ENCODE peak calls at places on chromosomes 4 and X, in six cellular contexts. H is adrenal gland, E is PC-3, Q is breast epithelium, M is pancreas, Y is fibroblast of lung. N is an unnamed sample.

GRCh38 chr4:115101675-115102074 is 11.7 kb downstream of the NDST4 start:
- DNase-seq in H (no peak), E (no peak), Q (no peak), Y (no peak), M (no peak), N (no peak)

GRCh38 chr4:140044314-140044991 is 109.5 kb downstream of the MAML3 start:
- DNase-seq in M (no peak), E (no peak), Q (no peak), H (no peak), Y (no peak), N (no peak)

GRCh38 chr4:37246891-37247290 is 2.3 kb downstream of the NWD2 start:
- DNase-seq in Q (no peak), M (no peak), H (no peak), E (peak; percentile 20), Y (no peak), N (no peak)

GRCh38 chr4:54281060-54281781 is 52.1 kb downstream of the PDGFRA start:
- DNase-seq in M (peak; percentile 87), Y (peak; percentile 98), E (peak; percentile 90), Q (peak; percentile 56), H (peak; percentile 93), N (no peak)

GRCh38 chr4:78622253-78622979 is 70.8 kb downstream of the ANXA3 start:
- DNase-seq in M (no peak), Y (peak; percentile 81), Q (no peak), E (peak; percentile 14), H (no peak), N (no peak)

GRCh38 chrX:125505207-125505606 is 185.5 kb downstream of the TEX13C start:
- DNase-seq in M (no peak), H (no peak), E (peak; percentile 46), Q (no peak), Y (no peak), N (no peak)

GRCh38 chrX:140710710-140711109 is 1.2 kb downstream of the LINC00632 start:
- DNase-seq in Q (no peak), H (no peak), M (no peak), Y (peak; percentile 15), E (no peak), N (peak; percentile 67)

GRCh38 chr4:110970642-110971041 is 347.8 kb upstream of the PITX2 start:
- DNase-seq in H (peak; percentile 11), Y (peak; percentile 15), Q (no peak), E (peak; percentile 53), M (peak; percentile 15), N (peak; percentile 69)

GRCh38 chr4:26105815-26106699 is 192.0 kb downstream of the SMIM20 start:
- DNase-seq in Q (no peak), M (no peak), H (no peak), E (peak; percentile 65), Y (peak; percentile 72), N (no peak)

GRCh38 chrX:68807818-68808217 is 21.0 kb upstream of the EFNB1 start:
- DNase-seq in M (no peak), Q (no peak), E (peak; percentile 59), Y (no peak), H (no peak), N (no peak)

GRCh38 chrX:23952984-23953907 is 45.4 kb downstream of the CXorf58 start:
- DNase-seq in Y (no peak), M (no peak), Q (no peak), E (no peak), H (no peak), N (no peak)

GRCh38 chrX:77431227-77431626 is 16.0 kb upstream of the FGF16 start:
- DNase-seq in Q (no peak), H (no peak), M (no peak), Y (peak; percentile 61), E (no peak), N (no peak)

GRCh38 chr4:1205641-1206298 is 33.4 kb upstream of the SPON2 start:
- DNase-seq in M (peak; percentile 13), Y (no peak), Q (no peak), H (no peak), E (no peak), N (peak; percentile 10)

GRCh38 chr4:45701616-45702015 is 422.2 kb downstream of the GABRG1 start:
- DNase-seq in E (no peak), Y (no peak), M (no peak), H (no peak), Q (no peak), N (no peak)

GRCh38 chr4:6196324-6196723 is 4.0 kb downstream of the JAKMIP1 start:
- DNase-seq in M (no peak), E (no peak), Y (no peak), Q (no peak), H (no peak), N (no peak)

GRCh38 chr4:184402740-184403383 is 71.5 kb downstream of the IRF2 start:
- DNase-seq in H (no peak), E (no peak), Q (no peak), Y (no peak), M (no peak), N (no peak)

DNA sequence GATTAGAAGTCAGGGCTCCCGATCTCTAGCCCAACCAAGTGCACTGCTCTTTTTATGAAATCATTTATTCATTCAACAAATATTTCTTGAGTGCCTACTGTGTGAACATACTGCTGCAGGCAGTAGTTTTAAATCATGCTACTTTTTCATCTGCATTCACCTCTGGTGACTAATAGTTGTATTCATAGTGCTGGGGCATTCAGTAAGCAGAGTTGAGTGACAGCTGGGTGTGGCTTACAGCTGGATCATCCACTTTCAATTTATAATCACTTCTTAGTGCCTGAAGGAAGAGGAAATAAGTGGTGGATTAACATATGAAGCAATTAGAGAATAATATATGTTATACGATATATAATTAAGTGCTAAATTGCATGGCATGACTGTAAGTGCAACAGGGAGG is 94.0 kb upstream of the HPRT1 start:
- DNase-seq in Q (no peak), Y (no peak), E (peak; percentile 68), H (no peak), M (no peak), N (no peak)
- H3K4me1 ChIP-seq in Q (no peaks in the 10 kb centered on the region), Y (no peaks in the 10 kb centered on the region), E (peaks cover 7% of the 10 kb centered on the region), H (no peaks in the 10 kb centered on the region), M (no peaks in the 10 kb centered on the region), N (no peaks in the 10 kb centered on the region)

DNA sequence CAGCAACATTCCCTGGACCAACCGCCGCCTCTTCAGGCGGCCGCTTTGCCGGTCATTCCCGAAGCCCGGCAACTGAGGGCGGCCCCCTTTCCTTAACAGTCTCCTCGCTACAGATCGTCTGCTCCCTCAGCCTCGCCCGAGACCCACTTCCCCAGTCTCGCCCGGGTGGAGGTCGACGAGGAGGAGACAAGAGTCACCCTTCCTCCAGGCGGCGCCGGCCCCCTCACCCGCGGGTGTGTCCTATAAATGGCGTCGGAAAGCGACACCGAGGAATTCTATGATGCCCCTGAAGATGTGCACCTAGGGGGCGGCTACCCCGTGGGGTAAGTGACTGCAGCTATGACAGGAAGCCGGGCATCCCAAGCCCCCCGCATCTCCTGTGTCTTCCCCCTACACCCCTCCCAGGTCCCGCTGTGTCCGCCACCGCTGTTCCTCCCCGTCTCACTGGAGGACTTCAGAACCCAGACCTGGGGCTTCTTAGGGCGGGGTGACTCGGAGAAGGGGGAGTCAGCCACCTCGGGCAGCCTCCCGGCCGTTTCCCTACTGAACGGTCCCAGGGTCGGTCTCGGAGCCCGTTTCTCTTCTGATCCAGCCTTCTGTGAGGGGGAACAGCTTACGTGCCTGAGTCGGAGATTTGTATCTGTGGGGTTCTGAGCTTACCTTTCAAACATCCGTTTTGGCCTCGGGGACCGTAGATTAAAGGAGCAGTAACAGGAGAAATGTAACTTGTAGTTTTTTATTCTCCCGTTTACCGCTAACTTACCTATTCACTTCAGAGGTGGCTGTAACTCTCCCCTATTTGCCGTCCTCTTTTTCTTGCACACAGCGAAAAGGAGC is 570 bp downstream of the WDR44 start:
- DNase-seq in Q (peak; percentile 27), H (peak; percentile 44), E (peak; percentile 20), Y (no peak), M (peak; percentile 41), N (peak; percentile 68)
- TF ChIP-seq CTCF in Q (no peak), H (no peak), E (no peak), Y (no peak), M (no peak), N (peak; percentile 5)

DNA sequence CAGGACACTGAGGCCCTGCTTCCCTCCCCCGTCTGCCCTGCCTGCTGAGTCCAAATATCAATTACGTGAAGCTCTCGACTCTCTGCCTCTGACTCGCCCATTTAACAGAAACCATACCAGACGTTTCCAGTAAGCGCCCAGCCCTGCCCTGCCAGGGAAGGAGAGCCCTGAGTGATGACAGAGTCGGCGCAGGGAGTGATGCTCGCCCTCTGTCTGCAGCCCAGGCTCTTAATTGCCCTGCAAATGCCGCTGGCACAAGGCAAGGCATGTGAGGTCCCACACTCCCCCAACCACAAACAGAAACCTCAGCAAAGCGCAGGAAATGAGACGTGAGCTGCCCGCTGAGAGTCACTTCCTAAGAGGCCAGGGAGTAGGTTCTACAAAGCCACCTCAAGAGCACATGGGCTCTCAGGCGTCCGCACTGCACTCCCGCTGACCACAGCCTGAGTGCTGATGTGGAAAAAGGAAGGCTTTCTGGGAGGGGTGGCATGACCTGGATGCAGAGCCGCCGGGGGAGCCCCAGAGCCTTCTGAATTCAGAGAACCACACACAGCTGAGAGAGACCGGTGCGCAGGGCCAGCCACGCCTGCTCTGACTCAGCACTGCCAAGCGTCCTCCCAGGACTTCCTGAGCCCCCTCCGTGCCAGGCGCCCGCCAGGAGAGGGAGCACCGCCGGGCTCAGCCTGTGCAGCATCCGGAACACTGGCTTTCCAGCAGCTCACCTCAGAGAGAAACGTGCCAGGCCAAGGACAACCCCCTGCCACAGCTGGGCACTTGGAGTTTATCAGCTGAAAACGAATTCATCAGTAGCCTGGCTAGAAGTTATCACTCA is 5.3 kb downstream of the ZFYVE28 start:
- DNase-seq in H (peak; percentile 95), Y (peak; percentile 92), Q (peak; percentile 67), E (peak; percentile 88), M (peak; percentile 80), N (peak; percentile 87)
- H3K4me1 ChIP-seq in H (peaks cover 27% of the 10 kb centered on the region), Y (peaks cover 11% of the 10 kb centered on the region), Q (no peaks in the 10 kb centered on the region), E (peaks cover 34% of the 10 kb centered on the region), M (peaks cover 9% of the 10 kb centered on the region), N (no peaks in the 10 kb centered on the region)

GRCh38 chr4:73970011-73970410 is 11.8 kb downstream of the PF4 start:
- DNase-seq in H (no peak), Y (no peak), M (no peak), E (no peak), Q (no peak), N (no peak)

GRCh38 chr4:73970945-73971344 is 10.9 kb downstream of the PF4 start:
- DNase-seq in Q (no peak), Y (no peak), M (no peak), E (no peak), H (no peak), N (no peak)

GRCh38 chr4:73962724-73963123 is 19.1 kb downstream of the PF4 start:
- DNase-seq in Y (no peak), E (no peak), M (no peak), H (no peak), Q (no peak), N (no peak)

GRCh38 chr4:73967891-73968290 is 13.9 kb downstream of the PF4 start:
- DNase-seq in Y (no peak), E (no peak), Q (no peak), M (no peak), H (no peak), N (no peak)

DNA sequence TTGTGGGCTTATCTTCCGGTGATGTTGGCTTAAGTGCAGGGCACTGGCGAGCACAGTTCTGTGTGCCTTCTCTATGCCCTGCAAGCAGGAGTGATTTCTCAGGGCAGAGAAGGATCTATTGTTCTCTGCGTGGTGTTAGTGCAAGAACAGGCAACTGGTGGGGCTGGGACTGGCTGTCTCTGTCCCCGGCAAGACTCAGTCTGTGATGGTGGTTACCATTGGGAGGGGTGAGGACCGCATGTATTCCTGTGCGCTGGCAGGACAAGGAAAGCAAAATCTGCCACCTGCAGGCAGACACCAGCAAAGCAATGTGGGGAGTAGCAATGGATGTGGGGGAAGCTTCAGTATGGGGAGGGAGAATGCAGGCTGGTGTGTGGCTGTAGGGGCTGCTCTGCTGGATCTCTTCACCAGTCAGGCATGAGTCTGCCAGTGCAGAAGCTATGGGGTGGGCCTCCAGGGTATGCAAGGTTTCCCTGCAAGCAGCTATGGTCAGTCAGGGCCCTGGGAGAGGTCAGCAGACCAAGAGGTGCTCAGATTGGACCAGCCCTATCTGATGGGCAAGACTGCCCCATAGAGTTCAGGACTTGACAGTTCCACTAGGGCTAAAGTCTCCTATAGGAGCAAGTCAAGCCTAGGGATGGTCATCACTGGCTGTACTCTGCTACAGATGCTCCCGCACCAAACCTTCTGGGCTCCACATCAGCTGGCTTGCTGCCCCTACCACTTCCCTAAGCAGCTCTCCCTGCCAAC is 16.8 kb downstream of the PF4 start:
- DNase-seq in H (no peak), Y (no peak), E (no peak), M (peak; percentile 30), Q (no peak), N (no peak)
- TF ChIP-seq CTCF in H (no peak), Y (peak; percentile 22), E (peak; percentile 42), M (no peak), Q (no peak), N (no peak)